ENCODE peak calls at places on chromosomes 3 and 15, in nine cellular contexts. J is activated naive CD4-positive, alpha-beta T cell; A is HS-27A; W is HFFc6; D is putamen; B is CD4-positive, CD25-positive, alpha-beta regulatory T cell; Y is activated CD4-positive, CD25-positive, alpha-beta regulatory T cell treated with anti-CD3 and anti-CD28 coated beads, Interleukin-2, amount 50 U/mL, for 72 hours; S is PC-9; P is T follicular helper cell. Q is an unnamed sample.

GRCh38 chr3:37918627-37919026 is 56.9 kb downstream of the CTDSPL start:
- DNase-seq in Y (no peak), W (no peak), D (no peak), B (no peak), S (no peak), A (no peak), J (no peak), P (no peak), Q (no peak)

GRCh38 chr15:93088200-93088980 is 621 bp downstream of the RGMA start:
- DNase-seq in S (no peak), D (no peak), W (no peak), B (no peak), P (no peak), J (no peak), A (no peak), Y (no peak), Q (peak)

GRCh38 chr3:150135321-150135721 is 164.6 kb upstream of the PFN2 start:
- DNase-seq in S (no peak), P (no peak), A (no peak), Y (no peak), W (peak), D (no peak), J (no peak), B (no peak), Q (no peak)

GRCh38 chr3:172260381-172260780 is 187.9 kb downstream of the GHSR start:
- DNase-seq in P (no peak), J (no peak), S (no peak), A (no peak), D (no peak), B (no peak), W (peak), Y (no peak), Q (peak)

GRCh38 chr15:67022587-67022986 is 42.8 kb upstream of the SMAD3 start:
- DNase-seq in D (no peak), J (no peak), A (no peak), S (no peak), Y (no peak), P (no peak), W (no peak), B (no peak), Q (no peak)

GRCh38 chr15:56038015-56038414 is 44.6 kb upstream of the NEDD4 start:
- DNase-seq in P (peak), W (peak), J (no peak), S (no peak), Y (no peak), B (peak), A (no peak), D (no peak), Q (no peak)

GRCh38 chr15:100690786-100691160 is 88.4 kb downstream of the ASB7 start:
- DNase-seq in S (no peak), B (no peak), A (no peak), D (no peak), J (no peak), W (no peak), Y (no peak), P (no peak), Q (no peak)

GRCh38 chr3:31039145-31039544 is 144.7 kb upstream of the GADL1 start:
- DNase-seq in A (no peak), S (no peak), P (no peak), W (no peak), D (no peak), Y (no peak), B (no peak), J (no peak), Q (no peak)

GRCh38 chr3:123442908-123443307 is 6.0 kb downstream of the ADCY5 start:
- DNase-seq in S (no peak), W (no peak), P (no peak), A (no peak), Y (no peak), J (no peak), B (no peak), D (no peak), Q (no peak)

GRCh38 chr3:187714404-187714979 is 12.1 kb upstream of the RTP2 start:
- DNase-seq in P (peak), W (peak), S (peak), J (peak), B (peak), A (peak), D (peak), Y (peak), Q (peak)

GRCh38 chr3:53801319-53801718 is 44.9 kb downstream of the CHDH start:
- DNase-seq in P (no peak), D (no peak), A (no peak), S (no peak), W (no peak), Y (no peak), B (no peak), J (no peak), Q (no peak)

GRCh38 chr3:64815195-64815627 is 127.4 kb upstream of the ADAMTS9 start:
- DNase-seq in B (no peak), D (no peak), S (no peak), W (no peak), J (no peak), A (no peak), P (no peak), Y (no peak), Q (peak)

GRCh38 chr3:129161860-129162271 is 1.0 kb upstream of the ISY1 start:
- DNase-seq in B (no peak), J (no peak), A (no peak), D (no peak), W (peak), P (no peak), Y (peak), S (peak), Q (no peak)

GRCh38 chr3:47283596-47284364 is 1.0 kb downstream of the KLHL18 start:
- DNase-seq in Y (no peak), W (no peak), B (no peak), D (no peak), A (no peak), P (no peak), J (no peak), S (peak), Q (no peak)

GRCh38 chr15:56019060-56019793 is 25.8 kb upstream of the NEDD4 start:
- DNase-seq in W (no peak), D (no peak), P (no peak), J (no peak), B (no peak), A (no peak), S (peak), Y (no peak), Q (peak)

GRCh38 chr3:163924600-163924999 is 1153.7 kb downstream of the SI start:
- DNase-seq in S (no peak), A (no peak), J (no peak), Y (no peak), W (no peak), P (no peak), B (no peak), D (no peak), Q (no peak)

GRCh38 chr3:12316721-12317351 is 28.0 kb downstream of the PPARG start:
- DNase-seq in S (no peak), P (no peak), A (no peak), W (no peak), B (no peak), Y (no peak), J (no peak), D (no peak), Q (no peak)

GRCh38 chr3:16512435-16513140 is 911 bp downstream of the RFTN1 start:
- DNase-seq in A (no peak), W (no peak), J (peak), D (no peak), B (peak), Y (peak), P (peak), S (no peak), Q (no peak)

GRCh38 chr3:31505353-31506048 is 27.2 kb upstream of the STT3B start:
- DNase-seq in W (no peak), S (no peak), Y (no peak), J (no peak), P (no peak), B (no peak), A (no peak), D (no peak), Q (no peak)

GRCh38 chr3:172516318-172517214 is 6.7 kb downstream of the TNFSF10 start:
- DNase-seq in J (no peak), Y (no peak), B (no peak), D (no peak), W (peak), S (peak), A (no peak), P (no peak), Q (peak)

GRCh38 chr3:48301814-48302194 is 31.7 kb downstream of the SPINK8 start:
- DNase-seq in A (peak), D (peak), J (no peak), W (no peak), P (no peak), Y (no peak), S (peak), B (no peak), Q (peak)

GRCh38 chr15:52076889-52077781 is 35.4 kb downstream of the BCL2L10 start:
- DNase-seq in S (no peak), A (peak), W (peak), Y (no peak), B (no peak), J (no peak), D (no peak), P (no peak), Q (peak)

GRCh38 chr15:91967935-91968605 is 114.6 kb downstream of the SLCO3A1 start:
- DNase-seq in P (no peak), S (no peak), A (no peak), J (no peak), B (no peak), D (no peak), W (no peak), Y (no peak), Q (peak)

GRCh38 chr3:160756907-160757623 is 1.0 kb downstream of the PPM1L start:
- DNase-seq in P (no peak), J (peak), D (no peak), Y (peak), A (no peak), B (no peak), S (no peak), W (no peak), Q (no peak)

GRCh38 chr15:75153084-75153483 is 48.6 kb upstream of the C15orf39 start:
- DNase-seq in D (no peak), P (no peak), B (no peak), J (no peak), A (no peak), S (no peak), Y (no peak), W (peak), Q (peak)

Q was measured in astrocyte.